ENCODE peak calls at places on chromosomes 1 and 21, in four cellular contexts. R is MM.1S, Q is left lung, O is A549. P is an unnamed sample. For H3K4me1, the result is how much of the 10 kb centered on the place peaks cover.

GRCh38 chr1:118973032-118973431 is 15.1 kb downstream of the TBX15 start:
- DNase-seq in Q (no peak), O (no peak), R (no peak), P (no peak)

GRCh38 chr1:32893198-32894018 is 7.1 kb downstream of the HPCA start:
- DNase-seq in R (no peak), O (peak), Q (no peak), P (no peak)

GRCh38 chr1:83815348-83815747 is 183.6 kb downstream of the TTLL7 start:
- DNase-seq in R (no peak), Q (no peak), O (no peak), P (no peak)

GRCh38 chr21:45128613-45129226 is 54.3 kb downstream of the ADARB1 start:
- DNase-seq in O (peak), R (peak), Q (peak), P (peak)

GRCh38 chr1:20484526-20485462 is 1.2 kb downstream of the CAMK2N1 start:
- DNase-seq in R (no peak), Q (peak), O (no peak), P (no peak)

GRCh38 chr1:156060937-156061636 is at the start of gene RAB25:
- DNase-seq in R (no peak), Q (peak), O (no peak), P (no peak)

GRCh38 chr1:98677288-98677687 is 15.8 kb downstream of the SNX7 start:
- DNase-seq in R (no peak), O (peak), Q (no peak), P (no peak)

GRCh38 chr1:21672478-21673276 is 3.5 kb upstream of the RAP1GAP start:
- DNase-seq in R (no peak), Q (no peak), O (no peak), P (no peak)

GRCh38 chr1:55828031-55828430 is 612.9 kb upstream of the USP24 start:
- DNase-seq in Q (no peak), O (peak), R (no peak), P (no peak)

GRCh38 chr1:15513192-15513591 is 10.8 kb downstream of the CASP9 start:
- DNase-seq in R (no peak), Q (no peak), O (no peak), P (no peak)

GRCh38 chr1:50268049-50268448 is 155.2 kb downstream of the DMRTA2 start:
- DNase-seq in R (peak), Q (no peak), O (no peak), P (peak)

GRCh38 chr1:100440075-100440809 is 87.9 kb downstream of the CDC14A start:
- DNase-seq in Q (no peak), O (no peak), R (peak), P (peak)

GRCh38 chr1:229171934-229172333 is 99.0 kb upstream of the RAB4A start:
- DNase-seq in Q (no peak), R (no peak), O (no peak), P (no peak)

GRCh38 chr1:205091043-205091740 is 6.9 kb upstream of the TMEM81 start:
- DNase-seq in O (no peak), Q (no peak), R (no peak), P (no peak)

GRCh38 chr1:183030053-183030452 is 6.8 kb downstream of the LAMC1 start:
- DNase-seq in O (peak), Q (no peak), R (no peak), P (no peak)

GRCh38 chr1:111234866-111235265 is 7.4 kb downstream of the CHI3L2 start:
- DNase-seq in Q (no peak), O (peak), R (no peak), P (no peak)

GRCh38 chr1:87129606-87130005 is 199.1 kb upstream of the LMO4 start:
- DNase-seq in O (no peak), Q (no peak), R (no peak), P (no peak)

GRCh38 chr1:8070381-8070811 is 44.3 kb upstream of the ERRFI1 start:
- DNase-seq in O (peak), Q (no peak), R (no peak), P (no peak)

GRCh38 chr1:117061986-117062415 is 1.9 kb downstream of the TTF2 start:
- DNase-seq in Q (no peak), O (no peak), R (no peak), P (no peak)

GRCh38 chr1:94727846-94728715 is 92.1 kb upstream of the SLC44A3 start:
- DNase-seq in R (no peak), O (peak), Q (peak), P (no peak)

GRCh38 chr1:213728593-213729536 is 258.9 kb upstream of the PROX1 start:
- DNase-seq in O (no peak), Q (no peak), R (no peak), P (no peak)

GRCh38 chr1:180928272-180929230 is 15.9 kb downstream of the KIAA1614 start:
- DNase-seq in R (no peak), Q (no peak), O (no peak), P (no peak)
- H3K27ac ChIP-seq in R (no peak), Q (no peak), O (no peak), P (no peak)

DNA sequence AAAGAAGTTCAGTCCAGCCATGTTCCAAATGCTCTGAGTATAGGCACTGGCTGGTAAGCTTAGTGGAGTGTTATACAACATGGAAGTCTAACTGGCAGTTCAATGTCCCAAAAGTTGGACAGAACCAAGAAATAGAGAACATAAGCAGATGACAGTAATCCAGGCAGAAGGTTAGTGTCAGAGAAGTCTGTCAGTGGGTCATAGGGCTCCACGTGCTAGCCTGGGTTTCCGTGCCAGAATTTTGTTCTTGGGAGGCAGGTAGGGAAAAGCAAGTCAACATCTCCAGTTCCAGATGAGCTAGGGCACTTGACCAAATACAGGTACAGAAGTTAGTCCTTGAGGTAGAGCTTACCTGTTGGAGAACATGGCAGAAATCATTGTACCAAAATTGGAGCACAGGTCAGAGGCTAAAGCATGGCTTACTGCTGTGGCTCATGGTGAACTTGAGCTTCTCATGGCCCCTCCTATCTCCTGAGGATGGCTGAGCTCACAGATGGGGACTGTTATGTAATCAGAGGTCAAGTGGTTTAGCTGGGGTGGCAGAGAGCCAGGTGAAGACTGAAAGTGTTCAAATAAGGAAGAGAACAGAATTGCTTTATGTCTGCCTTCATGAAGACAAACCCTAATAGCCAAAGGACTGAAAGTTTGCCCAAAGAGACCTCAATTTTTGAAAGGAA is 170.8 kb downstream of the NFIA start:
- DNase-seq in Q (peak), O (peak), R (no peak), P (no peak)
- H3K4me1 ChIP-seq in Q (under half), O (under half), R (under half), P (under half)

GRCh38 chr21:37619464-37619974 is 252.9 kb downstream of the DYRK1A start:
- DNase-seq in Q (no peak), O (no peak), R (no peak), P (no peak)
- TF ChIP-seq CTCF in Q (no peak), O (no peak), R (no peak), P (no peak)

DNA sequence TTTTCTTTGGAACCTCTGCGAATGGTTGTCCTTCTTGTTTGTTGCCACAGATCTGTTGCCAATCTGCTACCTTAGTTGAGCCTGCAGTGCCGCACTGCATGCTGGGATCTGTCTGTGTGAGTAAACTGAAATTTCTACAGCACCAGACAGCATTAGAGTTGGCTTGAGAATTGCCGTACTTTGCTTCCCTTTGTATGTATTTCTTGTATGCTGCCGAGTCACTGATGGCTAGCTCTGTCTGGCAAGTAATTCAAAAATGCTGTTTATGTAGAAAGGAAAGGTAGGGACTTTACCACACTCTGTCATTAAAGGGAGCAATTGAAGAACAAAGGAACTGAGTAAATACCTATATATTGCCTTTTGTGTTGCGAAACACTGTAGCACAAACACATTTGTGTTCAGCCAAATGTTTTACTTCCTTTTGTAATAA is 857.4 kb downstream of the USP25 start:
- DNase-seq in O (peak), Q (no peak), R (peak), P (no peak)
- H3K27ac ChIP-seq in O (peak), Q (peak), R (peak), P (no peak)

GRCh38 chr1:202018476-202019234 is 8.3 kb downstream of the ELF3 start:
- DNase-seq in R (no peak), O (peak), Q (peak), P (no peak)
- H3K4me1 ChIP-seq in R (under half), O (half or more), Q (under half), P (under half)